ENCODE peak calls at places on chromosomes 12 and 14, in five cellular contexts. One of them, this sample, is unnamed. For H3K4me1 and H3K36me3, the result is how much of the 10 kb centered on the place peaks cover.

GRCh38 chr12:108235231-108235959 is 103.7 kb downstream of the CMKLR1 start:
- DNase-seq in GM23338: peak
- DNase-seq in DND-41: no peak
- DNase-seq in Peyer's patch: no peak
- DNase-seq in transverse colon: no peak
- DNase-seq in this sample: no peak

GRCh38 chr12:58071994-58072393 is 130.6 kb downstream of the ATP23 start:
- DNase-seq in GM23338: no peak
- DNase-seq in DND-41: no peak
- DNase-seq in Peyer's patch: no peak
- DNase-seq in transverse colon: no peak
- DNase-seq in this sample: no peak

GRCh38 chr12:98332626-98333025 is 182.8 kb upstream of the TMPO start:
- DNase-seq in GM23338: no peak
- DNase-seq in DND-41: no peak
- DNase-seq in Peyer's patch: no peak
- DNase-seq in transverse colon: no peak
- DNase-seq in this sample: no peak

GRCh38 chr14:103593577-103593976 is 30.8 kb downstream of the COA8 start:
- DNase-seq in GM23338: no peak
- DNase-seq in DND-41: no peak
- DNase-seq in Peyer's patch: peak
- DNase-seq in transverse colon: no peak
- DNase-seq in this sample: no peak

GRCh38 chr12:13254311-13254710 is 57.8 kb downstream of the EMP1 start:
- DNase-seq in GM23338: no peak
- DNase-seq in DND-41: no peak
- DNase-seq in Peyer's patch: no peak
- DNase-seq in transverse colon: no peak
- DNase-seq in this sample: no peak

GRCh38 chr12:132560421-132560830 is 50.0 kb downstream of the LRCOL1 start:
- DNase-seq in GM23338: peak
- DNase-seq in DND-41: peak
- DNase-seq in Peyer's patch: peak
- DNase-seq in transverse colon: peak
- DNase-seq in this sample: no peak

GRCh38 chr12:30461011-30461670 is 234.5 kb downstream of the IPO8 start:
- DNase-seq in GM23338: no peak
- DNase-seq in DND-41: no peak
- DNase-seq in Peyer's patch: no peak
- DNase-seq in transverse colon: no peak
- DNase-seq in this sample: no peak

GRCh38 chr12:77190022-77190421 is 124.7 kb upstream of the E2F7 start:
- DNase-seq in GM23338: no peak
- DNase-seq in DND-41: no peak
- DNase-seq in Peyer's patch: no peak
- DNase-seq in transverse colon: no peak
- DNase-seq in this sample: no peak

GRCh38 chr12:49872781-49873181 is 29.9 kb upstream of the BCDIN3D start:
- DNase-seq in GM23338: no peak
- DNase-seq in DND-41: no peak
- DNase-seq in Peyer's patch: no peak
- DNase-seq in transverse colon: no peak
- DNase-seq in this sample: no peak

GRCh38 chr12:71223139-71223538 is 65.3 kb upstream of the TSPAN8 start:
- DNase-seq in GM23338: no peak
- DNase-seq in DND-41: no peak
- DNase-seq in Peyer's patch: no peak
- DNase-seq in transverse colon: no peak
- DNase-seq in this sample: no peak

GRCh38 chr14:76591270-76591669 is 170.0 kb upstream of the VASH1 start:
- DNase-seq in GM23338: no peak
- DNase-seq in DND-41: no peak
- DNase-seq in Peyer's patch: no peak
- DNase-seq in transverse colon: no peak
- DNase-seq in this sample: no peak

GRCh38 chr14:104133496-104133895 is 4.9 kb upstream of the KIF26A start:
- DNase-seq in GM23338: no peak
- DNase-seq in DND-41: no peak
- DNase-seq in Peyer's patch: no peak
- DNase-seq in transverse colon: no peak
- DNase-seq in this sample: no peak

GRCh38 chr12:124953689-124954405 is 35.1 kb downstream of the DHX37 start:
- DNase-seq in GM23338: no peak
- DNase-seq in DND-41: no peak
- DNase-seq in Peyer's patch: no peak
- DNase-seq in transverse colon: no peak
- DNase-seq in this sample: no peak

GRCh38 chr12:43937947-43938346 is 102.1 kb downstream of the TMEM117 start:
- DNase-seq in GM23338: peak
- DNase-seq in DND-41: no peak
- DNase-seq in Peyer's patch: no peak
- DNase-seq in transverse colon: no peak
- DNase-seq in this sample: no peak

DNA sequence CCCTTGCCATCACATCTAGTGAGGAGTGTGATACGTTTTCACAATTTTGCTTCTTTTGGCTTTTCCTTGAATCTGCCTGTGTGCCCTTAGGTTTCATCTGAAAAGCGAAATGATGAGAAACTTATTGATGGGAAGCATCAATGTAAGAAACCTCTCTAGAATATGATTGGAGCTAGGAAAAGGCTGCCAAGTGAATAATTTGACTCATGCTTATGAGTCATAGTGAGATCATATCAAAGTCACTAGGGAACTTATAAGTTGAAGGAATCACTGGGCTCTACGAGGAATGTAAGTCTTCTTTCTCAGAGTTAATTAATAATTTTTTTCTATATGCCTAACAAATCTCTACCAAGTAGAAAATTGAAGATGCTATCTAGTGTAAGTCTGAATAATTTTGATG is 10.9 kb downstream of the GLRX5 start:
- DNase-seq in GM23338: no peak
- DNase-seq in DND-41: no peak
- DNase-seq in Peyer's patch: no peak
- DNase-seq in transverse colon: no peak
- DNase-seq in this sample: no peak
- H3K4me1 ChIP-seq in GM23338: under half
- H3K4me1 ChIP-seq in DND-41: under half
- H3K4me1 ChIP-seq in Peyer's patch: under half
- H3K4me1 ChIP-seq in transverse colon: under half
- H3K4me1 ChIP-seq in this sample: under half

DNA sequence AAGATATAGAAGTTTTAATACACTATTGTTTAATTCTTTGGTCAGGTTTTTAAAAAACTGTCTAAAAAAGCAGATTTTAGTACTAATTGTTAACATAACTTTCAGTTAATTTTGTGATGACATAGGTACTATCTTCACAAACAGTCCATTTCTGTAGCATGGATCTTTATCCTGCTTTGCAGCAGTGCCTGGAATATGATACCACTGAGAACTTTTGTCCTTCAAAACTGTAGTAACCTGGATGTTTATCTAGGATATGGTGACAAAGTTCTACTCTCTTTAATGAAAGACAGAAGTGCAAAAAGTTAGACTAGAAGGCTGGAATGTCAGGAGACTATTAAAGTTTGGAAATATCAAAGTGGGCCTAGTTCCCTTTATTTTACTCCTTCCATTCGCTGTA is 159.9 kb downstream of the SYNE2 start:
- DNase-seq in GM23338: no peak
- DNase-seq in DND-41: no peak
- DNase-seq in Peyer's patch: no peak
- DNase-seq in transverse colon: no peak
- DNase-seq in this sample: no peak
- H3K36me3 ChIP-seq in GM23338: under half
- H3K36me3 ChIP-seq in DND-41: half or more
- H3K36me3 ChIP-seq in Peyer's patch: under half
- H3K36me3 ChIP-seq in transverse colon: under half
- H3K36me3 ChIP-seq in this sample: under half

DNA sequence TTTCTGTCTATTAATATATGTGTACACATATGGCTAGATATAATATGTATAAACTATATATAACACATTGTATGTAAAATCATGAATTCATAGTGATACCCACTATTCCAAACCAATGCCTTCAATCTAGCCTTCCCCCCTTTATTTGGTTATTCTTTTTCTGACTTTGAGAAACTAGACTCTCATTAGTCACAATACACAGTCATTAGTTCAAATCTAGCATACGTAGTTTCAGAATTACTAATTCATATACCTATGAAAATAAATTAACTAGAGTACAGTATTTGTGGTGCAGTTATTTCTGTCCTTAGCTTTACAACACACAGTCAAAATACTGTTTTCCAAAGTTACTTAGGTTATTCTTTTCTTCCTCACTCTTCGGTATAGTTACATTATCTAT is 268.2 kb downstream of the DPF3 start:
- DNase-seq in GM23338: no peak
- DNase-seq in DND-41: no peak
- DNase-seq in Peyer's patch: no peak
- DNase-seq in transverse colon: no peak
- DNase-seq in this sample: no peak
- H3K4me3 ChIP-seq in GM23338: no peak
- H3K4me3 ChIP-seq in DND-41: no peak
- H3K4me3 ChIP-seq in Peyer's patch: no peak
- H3K4me3 ChIP-seq in transverse colon: no peak
- H3K4me3 ChIP-seq in this sample: no peak

GRCh38 chr14:24940213-24940783 is 109.6 kb downstream of the STXBP6 start:
- DNase-seq in GM23338: no peak
- DNase-seq in DND-41: no peak
- DNase-seq in Peyer's patch: no peak
- DNase-seq in transverse colon: no peak
- DNase-seq in this sample: no peak
- H3K4me1 ChIP-seq in GM23338: under half
- H3K4me1 ChIP-seq in DND-41: under half
- H3K4me1 ChIP-seq in Peyer's patch: under half
- H3K4me1 ChIP-seq in transverse colon: under half
- H3K4me1 ChIP-seq in this sample: under half

GRCh38 chr12:104590002-104590401 is 133.3 kb downstream of the CHST11 start:
- DNase-seq in GM23338: no peak
- DNase-seq in DND-41: no peak
- DNase-seq in Peyer's patch: no peak
- DNase-seq in transverse colon: no peak
- DNase-seq in this sample: no peak
- H3K36me3 ChIP-seq in GM23338: under half
- H3K36me3 ChIP-seq in DND-41: half or more
- H3K36me3 ChIP-seq in Peyer's patch: under half
- H3K36me3 ChIP-seq in transverse colon: under half
- H3K36me3 ChIP-seq in this sample: under half